ENCODE peak calls at places on chromosomes 13 and 19, in ten cellular contexts. One of them, this sample, is unnamed. For H3K9me3, the result is how much of the 10 kb centered on the place peaks cover.

GRCh38 chr13:109646423-109646822 is 140.0 kb downstream of the IRS2 start:
- DNase-seq in CD4-positive, CD25-positive, alpha-beta regulatory T cell: no peak
- DNase-seq in mucosa of descending colon: no peak
- DNase-seq in adrenal gland: no peak
- DNase-seq in cardiac muscle cell: no peak
- DNase-seq in fibroblast of lung: no peak
- DNase-seq in CD8-positive, alpha-beta memory T cell: no peak
- DNase-seq in GM12878: peak
- DNase-seq in PC-3: no peak
- DNase-seq in esophagus muscularis mucosa: no peak
- DNase-seq in this sample: no peak

GRCh38 chr19:33280351-33280921 is 21.9 kb downstream of the CEBPA start:
- DNase-seq in CD4-positive, CD25-positive, alpha-beta regulatory T cell: no peak
- DNase-seq in mucosa of descending colon: peak
- DNase-seq in adrenal gland: no peak
- DNase-seq in cardiac muscle cell: no peak
- DNase-seq in fibroblast of lung: no peak
- DNase-seq in CD8-positive, alpha-beta memory T cell: no peak
- DNase-seq in GM12878: peak
- DNase-seq in PC-3: no peak
- DNase-seq in esophagus muscularis mucosa: no peak
- DNase-seq in this sample: no peak

GRCh38 chr13:112812306-112813034 is 122.6 kb downstream of the ATP11A start:
- DNase-seq in CD4-positive, CD25-positive, alpha-beta regulatory T cell: no peak
- DNase-seq in mucosa of descending colon: no peak
- DNase-seq in adrenal gland: peak
- DNase-seq in cardiac muscle cell: no peak
- DNase-seq in fibroblast of lung: no peak
- DNase-seq in CD8-positive, alpha-beta memory T cell: no peak
- DNase-seq in GM12878: no peak
- DNase-seq in PC-3: no peak
- DNase-seq in esophagus muscularis mucosa: no peak
- DNase-seq in this sample: no peak

GRCh38 chr19:35262101-35262761 is 6.5 kb upstream of the USF2 start:
- DNase-seq in CD4-positive, CD25-positive, alpha-beta regulatory T cell: no peak
- DNase-seq in mucosa of descending colon: no peak
- DNase-seq in adrenal gland: peak
- DNase-seq in cardiac muscle cell: no peak
- DNase-seq in fibroblast of lung: no peak
- DNase-seq in CD8-positive, alpha-beta memory T cell: peak
- DNase-seq in GM12878: no peak
- DNase-seq in PC-3: no peak
- DNase-seq in esophagus muscularis mucosa: no peak
- DNase-seq in this sample: peak

GRCh38 chr19:10093295-10094186 is 7.4 kb downstream of the SHFL start:
- DNase-seq in CD4-positive, CD25-positive, alpha-beta regulatory T cell: no peak
- DNase-seq in mucosa of descending colon: no peak
- DNase-seq in adrenal gland: peak
- DNase-seq in cardiac muscle cell: no peak
- DNase-seq in fibroblast of lung: no peak
- DNase-seq in CD8-positive, alpha-beta memory T cell: no peak
- DNase-seq in GM12878: no peak
- DNase-seq in PC-3: peak
- DNase-seq in esophagus muscularis mucosa: no peak
- DNase-seq in this sample: no peak

GRCh38 chr19:15758379-15758778 is 20.6 kb downstream of the OR10H3 start:
- DNase-seq in CD4-positive, CD25-positive, alpha-beta regulatory T cell: no peak
- DNase-seq in mucosa of descending colon: no peak
- DNase-seq in adrenal gland: no peak
- DNase-seq in cardiac muscle cell: no peak
- DNase-seq in fibroblast of lung: no peak
- DNase-seq in CD8-positive, alpha-beta memory T cell: no peak
- DNase-seq in GM12878: no peak
- DNase-seq in PC-3: no peak
- DNase-seq in esophagus muscularis mucosa: no peak
- DNase-seq in this sample: no peak

GRCh38 chr19:34482380-34483250 is 1.1 kb downstream of the WTIP start:
- DNase-seq in CD4-positive, CD25-positive, alpha-beta regulatory T cell: no peak
- DNase-seq in mucosa of descending colon: no peak
- DNase-seq in adrenal gland: no peak
- DNase-seq in cardiac muscle cell: peak
- DNase-seq in fibroblast of lung: peak
- DNase-seq in CD8-positive, alpha-beta memory T cell: no peak
- DNase-seq in GM12878: no peak
- DNase-seq in PC-3: no peak
- DNase-seq in esophagus muscularis mucosa: no peak
- DNase-seq in this sample: no peak

GRCh38 chr19:14005381-14006084 is 587 bp downstream of the RFX1 start:
- DNase-seq in CD4-positive, CD25-positive, alpha-beta regulatory T cell: peak
- DNase-seq in mucosa of descending colon: peak
- DNase-seq in adrenal gland: peak
- DNase-seq in cardiac muscle cell: peak
- DNase-seq in fibroblast of lung: peak
- DNase-seq in CD8-positive, alpha-beta memory T cell: peak
- DNase-seq in GM12878: peak
- DNase-seq in PC-3: peak
- DNase-seq in esophagus muscularis mucosa: peak
- DNase-seq in this sample: peak

GRCh38 chr13:68304287-68304893 is 1074.3 kb upstream of the PCDH9 start:
- DNase-seq in CD4-positive, CD25-positive, alpha-beta regulatory T cell: no peak
- DNase-seq in mucosa of descending colon: no peak
- DNase-seq in adrenal gland: no peak
- DNase-seq in cardiac muscle cell: peak
- DNase-seq in fibroblast of lung: peak
- DNase-seq in CD8-positive, alpha-beta memory T cell: no peak
- DNase-seq in GM12878: no peak
- DNase-seq in PC-3: peak
- DNase-seq in esophagus muscularis mucosa: no peak
- DNase-seq in this sample: no peak

GRCh38 chr19:3387645-3388589 is 21.5 kb downstream of the NFIC start:
- DNase-seq in CD4-positive, CD25-positive, alpha-beta regulatory T cell: no peak
- DNase-seq in mucosa of descending colon: peak
- DNase-seq in adrenal gland: peak
- DNase-seq in cardiac muscle cell: no peak
- DNase-seq in fibroblast of lung: peak
- DNase-seq in CD8-positive, alpha-beta memory T cell: no peak
- DNase-seq in GM12878: no peak
- DNase-seq in PC-3: no peak
- DNase-seq in esophagus muscularis mucosa: peak
- DNase-seq in this sample: no peak

GRCh38 chr13:85666356-85666755 is 132.9 kb downstream of the SLITRK6 start:
- DNase-seq in CD4-positive, CD25-positive, alpha-beta regulatory T cell: no peak
- DNase-seq in mucosa of descending colon: no peak
- DNase-seq in adrenal gland: no peak
- DNase-seq in cardiac muscle cell: peak
- DNase-seq in fibroblast of lung: no peak
- DNase-seq in CD8-positive, alpha-beta memory T cell: no peak
- DNase-seq in GM12878: no peak
- DNase-seq in PC-3: no peak
- DNase-seq in esophagus muscularis mucosa: no peak
- DNase-seq in this sample: no peak

GRCh38 chr13:77779461-77780272 is 82.2 kb downstream of the SLAIN1 start:
- DNase-seq in CD4-positive, CD25-positive, alpha-beta regulatory T cell: no peak
- DNase-seq in mucosa of descending colon: no peak
- DNase-seq in adrenal gland: peak
- DNase-seq in cardiac muscle cell: peak
- DNase-seq in fibroblast of lung: peak
- DNase-seq in CD8-positive, alpha-beta memory T cell: no peak
- DNase-seq in GM12878: peak
- DNase-seq in PC-3: peak
- DNase-seq in esophagus muscularis mucosa: no peak
- DNase-seq in this sample: no peak

GRCh38 chr13:113904411-113904810 is 40.5 kb upstream of the GAS6 start:
- DNase-seq in CD4-positive, CD25-positive, alpha-beta regulatory T cell: no peak
- DNase-seq in mucosa of descending colon: no peak
- DNase-seq in adrenal gland: peak
- DNase-seq in cardiac muscle cell: peak
- DNase-seq in fibroblast of lung: no peak
- DNase-seq in CD8-positive, alpha-beta memory T cell: no peak
- DNase-seq in GM12878: no peak
- DNase-seq in PC-3: peak
- DNase-seq in esophagus muscularis mucosa: peak
- DNase-seq in this sample: no peak

GRCh38 chr13:112623051-112623711 is 35.2 kb upstream of the TUBGCP3 start:
- DNase-seq in CD4-positive, CD25-positive, alpha-beta regulatory T cell: no peak
- DNase-seq in mucosa of descending colon: no peak
- DNase-seq in adrenal gland: no peak
- DNase-seq in cardiac muscle cell: no peak
- DNase-seq in fibroblast of lung: no peak
- DNase-seq in CD8-positive, alpha-beta memory T cell: no peak
- DNase-seq in GM12878: no peak
- DNase-seq in PC-3: no peak
- DNase-seq in esophagus muscularis mucosa: no peak
- DNase-seq in this sample: no peak

GRCh38 chr19:16445238-16446107 is 26.3 kb downstream of the EPS15L1 start:
- DNase-seq in CD4-positive, CD25-positive, alpha-beta regulatory T cell: no peak
- DNase-seq in mucosa of descending colon: no peak
- DNase-seq in adrenal gland: no peak
- DNase-seq in cardiac muscle cell: no peak
- DNase-seq in fibroblast of lung: peak
- DNase-seq in CD8-positive, alpha-beta memory T cell: no peak
- DNase-seq in GM12878: peak
- DNase-seq in PC-3: peak
- DNase-seq in esophagus muscularis mucosa: no peak
- DNase-seq in this sample: no peak

GRCh38 chr13:29441301-29441700 is 154.2 kb downstream of the SLC7A1 start:
- DNase-seq in CD4-positive, CD25-positive, alpha-beta regulatory T cell: no peak
- DNase-seq in mucosa of descending colon: no peak
- DNase-seq in adrenal gland: no peak
- DNase-seq in cardiac muscle cell: no peak
- DNase-seq in fibroblast of lung: no peak
- DNase-seq in CD8-positive, alpha-beta memory T cell: no peak
- DNase-seq in GM12878: no peak
- DNase-seq in PC-3: no peak
- DNase-seq in esophagus muscularis mucosa: peak
- DNase-seq in this sample: no peak

GRCh38 chr19:20238025-20238623 is 71.1 kb downstream of the ZNF486 start:
- DNase-seq in CD4-positive, CD25-positive, alpha-beta regulatory T cell: peak
- DNase-seq in mucosa of descending colon: peak
- DNase-seq in adrenal gland: peak
- DNase-seq in cardiac muscle cell: peak
- DNase-seq in fibroblast of lung: peak
- DNase-seq in CD8-positive, alpha-beta memory T cell: peak
- DNase-seq in GM12878: peak
- DNase-seq in PC-3: no peak
- DNase-seq in esophagus muscularis mucosa: peak
- DNase-seq in this sample: peak

DNA sequence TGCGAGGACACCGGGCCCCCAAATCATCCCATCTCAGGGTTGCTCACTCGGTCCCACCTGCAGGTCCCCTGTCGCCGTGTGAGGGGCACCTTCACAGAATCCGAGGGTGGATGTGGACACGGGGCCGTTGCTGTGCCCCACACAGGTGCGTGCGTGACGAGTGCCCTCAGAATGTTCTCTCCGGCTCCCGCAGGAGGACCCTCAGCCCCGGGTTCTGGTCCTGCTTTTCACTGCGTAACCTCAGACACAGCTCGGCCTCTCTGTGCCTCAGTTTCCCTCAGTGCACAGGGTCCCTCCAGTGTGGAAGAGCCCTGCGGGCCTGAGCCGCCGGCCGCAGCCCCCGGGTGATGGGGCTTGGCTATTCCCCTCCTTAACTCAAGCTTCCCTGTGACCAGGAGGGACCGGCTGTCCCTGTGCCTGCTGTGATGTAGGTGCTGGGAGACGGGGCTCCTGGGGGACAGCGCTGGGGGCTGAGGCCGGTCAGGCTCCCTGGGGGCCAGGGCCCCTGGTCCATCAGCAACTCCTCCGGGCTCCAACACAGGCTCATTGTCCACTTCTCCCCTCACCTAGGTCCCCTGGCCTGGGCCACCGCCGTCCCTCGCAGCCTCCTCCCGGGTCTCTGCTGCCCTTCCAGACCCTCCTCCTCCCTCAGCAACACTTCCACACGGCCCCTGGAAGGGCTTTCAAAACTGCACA is 4.8 kb downstream of the SHC2 start:
- DNase-seq in CD4-positive, CD25-positive, alpha-beta regulatory T cell: no peak
- DNase-seq in mucosa of descending colon: no peak
- DNase-seq in adrenal gland: no peak
- DNase-seq in cardiac muscle cell: no peak
- DNase-seq in fibroblast of lung: no peak
- DNase-seq in CD8-positive, alpha-beta memory T cell: no peak
- DNase-seq in GM12878: no peak
- DNase-seq in PC-3: no peak
- DNase-seq in esophagus muscularis mucosa: no peak
- DNase-seq in this sample: no peak
- H3K9me3 ChIP-seq in CD4-positive, CD25-positive, alpha-beta regulatory T cell: under half
- H3K9me3 ChIP-seq in mucosa of descending colon: under half
- H3K9me3 ChIP-seq in adrenal gland: under half
- H3K9me3 ChIP-seq in cardiac muscle cell: under half
- H3K9me3 ChIP-seq in fibroblast of lung: under half
- H3K9me3 ChIP-seq in CD8-positive, alpha-beta memory T cell: under half
- H3K9me3 ChIP-seq in GM12878: under half
- H3K9me3 ChIP-seq in PC-3: under half
- H3K9me3 ChIP-seq in esophagus muscularis mucosa: under half
- H3K9me3 ChIP-seq in this sample: under half

DNA sequence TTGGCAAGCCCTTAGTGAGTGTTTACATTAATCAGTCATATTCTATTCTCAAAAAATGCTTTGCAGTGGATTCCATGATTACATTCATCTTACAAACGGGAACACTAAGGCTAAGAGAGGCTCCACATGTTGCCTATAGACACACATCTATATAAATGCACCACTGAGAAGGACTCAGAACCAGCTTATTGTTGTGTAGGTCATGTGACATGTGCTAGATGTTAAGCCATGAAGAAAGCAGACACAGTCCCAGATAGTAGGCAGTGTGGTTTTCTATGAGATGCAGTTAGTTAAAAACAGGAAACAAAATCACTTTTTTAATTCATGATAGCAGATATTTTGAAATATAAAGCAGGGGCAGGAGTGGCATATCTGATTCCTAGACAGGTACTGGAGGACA is 10.8 kb downstream of the SIGLEC6 start:
- DNase-seq in CD4-positive, CD25-positive, alpha-beta regulatory T cell: no peak
- DNase-seq in mucosa of descending colon: no peak
- DNase-seq in adrenal gland: no peak
- DNase-seq in cardiac muscle cell: no peak
- DNase-seq in fibroblast of lung: no peak
- DNase-seq in CD8-positive, alpha-beta memory T cell: no peak
- DNase-seq in GM12878: no peak
- DNase-seq in PC-3: no peak
- DNase-seq in esophagus muscularis mucosa: peak
- DNase-seq in this sample: no peak
- H3K9me3 ChIP-seq in CD4-positive, CD25-positive, alpha-beta regulatory T cell: under half
- H3K9me3 ChIP-seq in mucosa of descending colon: under half
- H3K9me3 ChIP-seq in adrenal gland: under half
- H3K9me3 ChIP-seq in cardiac muscle cell: under half
- H3K9me3 ChIP-seq in fibroblast of lung: under half
- H3K9me3 ChIP-seq in CD8-positive, alpha-beta memory T cell: under half
- H3K9me3 ChIP-seq in GM12878: under half
- H3K9me3 ChIP-seq in PC-3: under half
- H3K9me3 ChIP-seq in esophagus muscularis mucosa: under half
- H3K9me3 ChIP-seq in this sample: under half

GRCh38 chr19:50043967-50044366 is 18.2 kb downstream of the ZNF473 start:
- DNase-seq in CD4-positive, CD25-positive, alpha-beta regulatory T cell: no peak
- DNase-seq in mucosa of descending colon: no peak
- DNase-seq in adrenal gland: no peak
- DNase-seq in cardiac muscle cell: no peak
- DNase-seq in fibroblast of lung: no peak
- DNase-seq in CD8-positive, alpha-beta memory T cell: no peak
- DNase-seq in GM12878: no peak
- DNase-seq in PC-3: no peak
- DNase-seq in esophagus muscularis mucosa: no peak
- DNase-seq in this sample: no peak
- H3K9me3 ChIP-seq in CD4-positive, CD25-positive, alpha-beta regulatory T cell: under half
- H3K9me3 ChIP-seq in mucosa of descending colon: under half
- H3K9me3 ChIP-seq in adrenal gland: under half
- H3K9me3 ChIP-seq in cardiac muscle cell: under half
- H3K9me3 ChIP-seq in fibroblast of lung: under half
- H3K9me3 ChIP-seq in CD8-positive, alpha-beta memory T cell: under half
- H3K9me3 ChIP-seq in GM12878: under half
- H3K9me3 ChIP-seq in PC-3: under half
- H3K9me3 ChIP-seq in esophagus muscularis mucosa: under half
- H3K9me3 ChIP-seq in this sample: under half

GRCh38 chr19:7004313-7004931 is 16.8 kb downstream of the MBD3L2B start:
- DNase-seq in CD4-positive, CD25-positive, alpha-beta regulatory T cell: no peak
- DNase-seq in mucosa of descending colon: no peak
- DNase-seq in adrenal gland: no peak
- DNase-seq in cardiac muscle cell: peak
- DNase-seq in fibroblast of lung: peak
- DNase-seq in CD8-positive, alpha-beta memory T cell: no peak
- DNase-seq in GM12878: no peak
- DNase-seq in PC-3: peak
- DNase-seq in esophagus muscularis mucosa: no peak
- DNase-seq in this sample: no peak
- H3K9me3 ChIP-seq in CD4-positive, CD25-positive, alpha-beta regulatory T cell: under half
- H3K9me3 ChIP-seq in mucosa of descending colon: under half
- H3K9me3 ChIP-seq in adrenal gland: under half
- H3K9me3 ChIP-seq in cardiac muscle cell: under half
- H3K9me3 ChIP-seq in fibroblast of lung: under half
- H3K9me3 ChIP-seq in CD8-positive, alpha-beta memory T cell: under half
- H3K9me3 ChIP-seq in GM12878: under half
- H3K9me3 ChIP-seq in PC-3: under half
- H3K9me3 ChIP-seq in esophagus muscularis mucosa: under half
- H3K9me3 ChIP-seq in this sample: under half